ENCODE peak calls at places on chromosomes 3 and 15, in six cellular contexts. One of them, this sample, is unnamed. For H3K27me3, the result is how much of the 10 kb centered on the place peaks cover.

GRCh38 chr3:179812096-179812382 is 159.2 kb downstream of the USP13 start:
- DNase-seq in heart left ventricle: no peak
- DNase-seq in H9: no peak
- DNase-seq in SK-N-SH: no peak
- DNase-seq in RWPE2: no peak
- DNase-seq in uterus: no peak
- DNase-seq in this sample: no peak

GRCh38 chr3:188214442-188214841 is 60.5 kb downstream of the LPP start:
- DNase-seq in heart left ventricle: no peak
- DNase-seq in H9: no peak
- DNase-seq in SK-N-SH: no peak
- DNase-seq in RWPE2: no peak
- DNase-seq in uterus: no peak
- DNase-seq in this sample: no peak

GRCh38 chr3:174342206-174342605 is 516.9 kb upstream of the NAALADL2 start:
- DNase-seq in heart left ventricle: no peak
- DNase-seq in H9: no peak
- DNase-seq in SK-N-SH: no peak
- DNase-seq in RWPE2: no peak
- DNase-seq in uterus: no peak
- DNase-seq in this sample: no peak

GRCh38 chr15:41585140-41586047 is 26.4 kb downstream of the TYRO3 start:
- DNase-seq in heart left ventricle: peak
- DNase-seq in H9: peak
- DNase-seq in SK-N-SH: peak
- DNase-seq in RWPE2: no peak
- DNase-seq in uterus: peak
- DNase-seq in this sample: peak

GRCh38 chr3:178381555-178381954 is 154.7 kb upstream of the KCNMB2 start:
- DNase-seq in heart left ventricle: no peak
- DNase-seq in H9: no peak
- DNase-seq in SK-N-SH: no peak
- DNase-seq in RWPE2: no peak
- DNase-seq in uterus: no peak
- DNase-seq in this sample: no peak

GRCh38 chr15:39860200-39860599 is 59.9 kb downstream of the GPR176 start:
- DNase-seq in heart left ventricle: no peak
- DNase-seq in H9: no peak
- DNase-seq in SK-N-SH: no peak
- DNase-seq in RWPE2: no peak
- DNase-seq in uterus: no peak
- DNase-seq in this sample: no peak

GRCh38 chr3:198081421-198081844 is 121.4 kb downstream of the LMLN start:
- DNase-seq in heart left ventricle: no peak
- DNase-seq in H9: peak
- DNase-seq in SK-N-SH: peak
- DNase-seq in RWPE2: peak
- DNase-seq in uterus: no peak
- DNase-seq in this sample: peak

GRCh38 chr3:190004656-190005055 is 116.0 kb downstream of the P3H2 start:
- DNase-seq in heart left ventricle: no peak
- DNase-seq in H9: no peak
- DNase-seq in SK-N-SH: no peak
- DNase-seq in RWPE2: no peak
- DNase-seq in uterus: no peak
- DNase-seq in this sample: no peak

GRCh38 chr3:160921020-160921635 is 165.1 kb downstream of the PPM1L start:
- DNase-seq in heart left ventricle: no peak
- DNase-seq in H9: peak
- DNase-seq in SK-N-SH: peak
- DNase-seq in RWPE2: no peak
- DNase-seq in uterus: no peak
- DNase-seq in this sample: peak

GRCh38 chr3:48187579-48188265 is 495 bp downstream of the CDC25A start:
- DNase-seq in heart left ventricle: peak
- DNase-seq in H9: peak
- DNase-seq in SK-N-SH: peak
- DNase-seq in RWPE2: peak
- DNase-seq in uterus: no peak
- DNase-seq in this sample: no peak

GRCh38 chr15:64686130-64686735 is 89.2 kb downstream of the RBPMS2 start:
- DNase-seq in heart left ventricle: no peak
- DNase-seq in H9: peak
- DNase-seq in SK-N-SH: peak
- DNase-seq in RWPE2: no peak
- DNase-seq in uterus: peak
- DNase-seq in this sample: peak

GRCh38 chr15:70902105-70902504 is 9.5 kb downstream of the LRRC49 start:
- DNase-seq in heart left ventricle: no peak
- DNase-seq in H9: no peak
- DNase-seq in SK-N-SH: no peak
- DNase-seq in RWPE2: no peak
- DNase-seq in uterus: no peak
- DNase-seq in this sample: no peak

GRCh38 chr15:67914537-67915373 is 74.9 kb upstream of the RNU6-1 start:
- DNase-seq in heart left ventricle: peak
- DNase-seq in H9: peak
- DNase-seq in SK-N-SH: no peak
- DNase-seq in RWPE2: no peak
- DNase-seq in uterus: peak
- DNase-seq in this sample: no peak

GRCh38 chr3:128351476-128352085 is 115.1 kb downstream of the DNAJB8 start:
- DNase-seq in heart left ventricle: peak
- DNase-seq in H9: no peak
- DNase-seq in SK-N-SH: no peak
- DNase-seq in RWPE2: no peak
- DNase-seq in uterus: no peak
- DNase-seq in this sample: no peak

GRCh38 chr15:70356919-70357318 is 259.2 kb upstream of the TLE3 start:
- DNase-seq in heart left ventricle: no peak
- DNase-seq in H9: no peak
- DNase-seq in SK-N-SH: no peak
- DNase-seq in RWPE2: peak
- DNase-seq in uterus: no peak
- DNase-seq in this sample: no peak

GRCh38 chr15:63476229-63476632 is 28.2 kb upstream of the USP3 start:
- DNase-seq in heart left ventricle: no peak
- DNase-seq in H9: no peak
- DNase-seq in SK-N-SH: no peak
- DNase-seq in RWPE2: no peak
- DNase-seq in uterus: no peak
- DNase-seq in this sample: peak

GRCh38 chr3:78275420-78275852 is 1235.5 kb downstream of the ROBO2 start:
- DNase-seq in heart left ventricle: no peak
- DNase-seq in H9: no peak
- DNase-seq in SK-N-SH: no peak
- DNase-seq in RWPE2: no peak
- DNase-seq in uterus: no peak
- DNase-seq in this sample: no peak

GRCh38 chr3:133938770-133939495 is 43.3 kb upstream of the RAB6B start:
- DNase-seq in heart left ventricle: no peak
- DNase-seq in H9: peak
- DNase-seq in SK-N-SH: no peak
- DNase-seq in RWPE2: no peak
- DNase-seq in uterus: peak
- DNase-seq in this sample: peak

GRCh38 chr3:174958671-174959328 is 99.7 kb downstream of the NAALADL2 start:
- DNase-seq in heart left ventricle: no peak
- DNase-seq in H9: no peak
- DNase-seq in SK-N-SH: no peak
- DNase-seq in RWPE2: no peak
- DNase-seq in uterus: no peak
- DNase-seq in this sample: no peak

GRCh38 chr3:43995929-43996378 is 245.7 kb upstream of the TOPAZ1 start:
- DNase-seq in heart left ventricle: no peak
- DNase-seq in H9: peak
- DNase-seq in SK-N-SH: no peak
- DNase-seq in RWPE2: peak
- DNase-seq in uterus: no peak
- DNase-seq in this sample: no peak
- H3K27me3 ChIP-seq in heart left ventricle: half or more
- H3K27me3 ChIP-seq in H9: under half
- H3K27me3 ChIP-seq in SK-N-SH: under half
- H3K27me3 ChIP-seq in RWPE2: under half
- H3K27me3 ChIP-seq in uterus: half or more
- H3K27me3 ChIP-seq in this sample: half or more

GRCh38 chr15:93302080-93302765 is 213.2 kb upstream of the RGMA start:
- DNase-seq in heart left ventricle: no peak
- DNase-seq in H9: no peak
- DNase-seq in SK-N-SH: no peak
- DNase-seq in RWPE2: no peak
- DNase-seq in uterus: no peak
- DNase-seq in this sample: no peak

GRCh38 chr15:93308026-93308670 is 219.1 kb upstream of the RGMA start:
- DNase-seq in heart left ventricle: no peak
- DNase-seq in H9: no peak
- DNase-seq in SK-N-SH: peak
- DNase-seq in RWPE2: no peak
- DNase-seq in uterus: no peak
- DNase-seq in this sample: no peak

GRCh38 chr15:93305306-93305705 is 216.3 kb upstream of the RGMA start:
- DNase-seq in heart left ventricle: no peak
- DNase-seq in H9: no peak
- DNase-seq in SK-N-SH: no peak
- DNase-seq in RWPE2: no peak
- DNase-seq in uterus: no peak
- DNase-seq in this sample: no peak

GRCh38 chr15:93311620-93312019 is 222.6 kb upstream of the RGMA start:
- DNase-seq in heart left ventricle: no peak
- DNase-seq in H9: no peak
- DNase-seq in SK-N-SH: no peak
- DNase-seq in RWPE2: no peak
- DNase-seq in uterus: no peak
- DNase-seq in this sample: no peak

DNA sequence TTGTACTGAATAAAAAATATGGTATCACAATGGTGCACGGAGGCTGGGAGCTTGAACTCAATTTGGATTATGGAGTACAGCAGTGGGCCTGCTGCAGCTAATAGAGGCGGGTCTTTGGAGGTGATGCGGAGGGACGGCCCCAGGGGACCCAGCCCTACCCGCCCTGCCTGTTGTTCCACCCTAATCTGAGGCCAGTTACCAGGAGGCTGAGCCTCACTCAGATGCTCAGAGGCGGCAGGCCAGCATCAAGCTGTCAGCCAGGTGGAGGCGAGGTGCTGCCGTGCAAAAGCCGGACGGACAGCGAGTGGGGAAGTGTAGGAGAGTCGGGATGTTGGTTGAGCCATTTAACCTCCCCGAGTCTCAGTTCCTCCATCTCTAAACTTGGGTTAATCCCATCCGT is 218.5 kb upstream of the RGMA start:
- DNase-seq in heart left ventricle: no peak
- DNase-seq in H9: no peak
- DNase-seq in SK-N-SH: peak
- DNase-seq in RWPE2: no peak
- DNase-seq in uterus: no peak
- DNase-seq in this sample: no peak
- H3K27me3 ChIP-seq in heart left ventricle: under half
- H3K27me3 ChIP-seq in H9: under half
- H3K27me3 ChIP-seq in SK-N-SH: under half
- H3K27me3 ChIP-seq in RWPE2: under half
- H3K27me3 ChIP-seq in uterus: under half
- H3K27me3 ChIP-seq in this sample: under half

GRCh38 chr3:33167716-33168339 is 50.8 kb downstream of the SUSD5 start:
- DNase-seq in heart left ventricle: no peak
- DNase-seq in H9: no peak
- DNase-seq in SK-N-SH: no peak
- DNase-seq in RWPE2: no peak
- DNase-seq in uterus: no peak
- DNase-seq in this sample: no peak

GRCh38 chr3:33167284-33167683 is 51.3 kb downstream of the SUSD5 start:
- DNase-seq in heart left ventricle: no peak
- DNase-seq in H9: no peak
- DNase-seq in SK-N-SH: no peak
- DNase-seq in RWPE2: no peak
- DNase-seq in uterus: no peak
- DNase-seq in this sample: no peak

GRCh38 chr3:33166095-33166494 is 52.3 kb downstream of the CRTAP start:
- DNase-seq in heart left ventricle: no peak
- DNase-seq in H9: no peak
- DNase-seq in SK-N-SH: no peak
- DNase-seq in RWPE2: no peak
- DNase-seq in uterus: no peak
- DNase-seq in this sample: no peak

GRCh38 chr3:33170531-33170930 is 48.1 kb downstream of the SUSD5 start:
- DNase-seq in heart left ventricle: no peak
- DNase-seq in H9: no peak
- DNase-seq in SK-N-SH: no peak
- DNase-seq in RWPE2: no peak
- DNase-seq in uterus: no peak
- DNase-seq in this sample: no peak

GRCh38 chr3:33165372-33165771 is 51.6 kb downstream of the CRTAP start:
- DNase-seq in heart left ventricle: no peak
- DNase-seq in H9: no peak
- DNase-seq in SK-N-SH: no peak
- DNase-seq in RWPE2: no peak
- DNase-seq in uterus: no peak
- DNase-seq in this sample: no peak
- H3K27me3 ChIP-seq in heart left ventricle: under half
- H3K27me3 ChIP-seq in H9: under half
- H3K27me3 ChIP-seq in SK-N-SH: under half
- H3K27me3 ChIP-seq in RWPE2: under half
- H3K27me3 ChIP-seq in uterus: under half
- H3K27me3 ChIP-seq in this sample: under half

GRCh38 chr15:96403932-96404331 is 73.4 kb downstream of the NR2F2 start:
- DNase-seq in heart left ventricle: no peak
- DNase-seq in H9: no peak
- DNase-seq in SK-N-SH: no peak
- DNase-seq in RWPE2: no peak
- DNase-seq in uterus: no peak
- DNase-seq in this sample: no peak

GRCh38 chr15:96404560-96404959 is 74.1 kb downstream of the NR2F2 start:
- DNase-seq in heart left ventricle: no peak
- DNase-seq in H9: no peak
- DNase-seq in SK-N-SH: no peak
- DNase-seq in RWPE2: no peak
- DNase-seq in uterus: no peak
- DNase-seq in this sample: no peak

GRCh38 chr15:96406701-96407100 is 76.2 kb downstream of the NR2F2 start:
- DNase-seq in heart left ventricle: no peak
- DNase-seq in H9: no peak
- DNase-seq in SK-N-SH: no peak
- DNase-seq in RWPE2: no peak
- DNase-seq in uterus: no peak
- DNase-seq in this sample: no peak

GRCh38 chr15:96402403-96402802 is 71.9 kb downstream of the NR2F2 start:
- DNase-seq in heart left ventricle: no peak
- DNase-seq in H9: no peak
- DNase-seq in SK-N-SH: no peak
- DNase-seq in RWPE2: no peak
- DNase-seq in uterus: no peak
- DNase-seq in this sample: no peak

DNA sequence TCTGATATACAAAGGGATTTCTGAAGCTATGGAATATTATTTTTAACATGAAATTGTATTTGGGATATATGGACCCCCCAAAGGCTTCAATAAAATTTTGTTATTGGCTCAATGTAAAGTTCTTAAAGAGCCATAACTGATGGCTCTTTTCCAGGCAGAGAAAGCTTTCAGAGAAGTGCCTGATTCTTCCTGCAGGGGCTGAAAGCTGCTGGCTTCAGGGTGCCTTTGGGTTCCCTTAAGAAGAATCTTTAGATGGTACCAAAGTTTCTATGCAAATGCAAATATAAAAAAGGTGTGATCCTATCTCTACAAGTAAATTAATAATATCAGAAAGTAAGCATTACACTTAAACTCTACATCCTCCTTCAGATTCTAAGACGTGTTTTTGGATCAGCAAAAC is 72.6 kb downstream of the NR2F2 start:
- DNase-seq in heart left ventricle: no peak
- DNase-seq in H9: no peak
- DNase-seq in SK-N-SH: no peak
- DNase-seq in RWPE2: no peak
- DNase-seq in uterus: no peak
- DNase-seq in this sample: no peak
- H3K27me3 ChIP-seq in heart left ventricle: under half
- H3K27me3 ChIP-seq in H9: under half
- H3K27me3 ChIP-seq in SK-N-SH: under half
- H3K27me3 ChIP-seq in RWPE2: half or more
- H3K27me3 ChIP-seq in uterus: under half
- H3K27me3 ChIP-seq in this sample: under half